ENCODE peak calls at places on chromosomes 1 and 21, in ten cellular contexts. X is stimulated activated CD8-positive, alpha-beta memory T cell treated with anti-CD3 and anti-CD28 coated beads, Interleukin-2, amount 100 ng/mL, for 48 hours; B is GM12891; Y is heart right ventricle; U is iris pigment epithelial cell; O is activated CD4-positive, alpha-beta T cell treated with anti-CD3 and anti-CD28 coated beads, Interleukin-2, amount 50 U/mL, for 1 hour; T is endothelial cell of umbilical vein; J is natural killer cell treated with Interleukin-12 subunit alpha and Interleukin-12 subunit beta and Interleukin-15 and Interleukin-18, amount 100 ng/mL, for 72 hours; V is EL; N is tibial artery. F is an unnamed sample.

GRCh38 chr1:50976111-50976889 is 6.3 kb downstream of the CDKN2C start:
- DNase-seq in O (no peak), N (no peak), V (no peak), J (no peak), X (no peak), T (no peak), B (no peak), Y (peak), U (no peak), F (no peak)

GRCh38 chr1:62508187-62508758 is 71.4 kb downstream of the USP1 start:
- DNase-seq in O (no peak), X (no peak), B (no peak), J (no peak), Y (peak), T (peak), U (peak), N (no peak), V (peak), F (no peak)

GRCh38 chr1:161182214-161182613 is 4.9 kb upstream of the B4GALT3 start:
- DNase-seq in J (peak), O (peak), U (peak), X (peak), T (no peak), V (peak), B (no peak), N (peak), Y (no peak), F (peak)

GRCh38 chr21:27954806-27955205 is 987.9 kb upstream of the ADAMTS5 start:
- DNase-seq in T (no peak), V (peak), N (no peak), Y (no peak), B (no peak), U (peak), O (no peak), J (no peak), X (no peak), F (no peak)

GRCh38 chr1:47184090-47184735 is 5.6 kb downstream of the PDZK1IP1 start:
- DNase-seq in O (no peak), B (no peak), T (no peak), V (no peak), U (no peak), N (no peak), X (no peak), Y (no peak), J (no peak), F (no peak)

GRCh38 chr1:154400381-154400801 is 4.8 kb upstream of the IL6R start:
- DNase-seq in U (no peak), Y (no peak), O (no peak), N (no peak), J (no peak), V (no peak), T (peak), X (no peak), B (no peak), F (no peak)

GRCh38 chr1:157189986-157190982 is 52.1 kb upstream of the ETV3 start:
- DNase-seq in Y (no peak), U (no peak), V (no peak), T (no peak), N (no peak), J (peak), B (no peak), X (no peak), O (no peak), F (no peak)

GRCh38 chr1:224183591-224184312 is 712 bp downstream of the DEGS1 start:
- DNase-seq in U (peak), B (peak), T (peak), O (peak), N (peak), Y (peak), V (peak), J (peak), X (peak), F (peak)

GRCh38 chr1:234975122-234975940 is 153.3 kb downstream of the TOMM20 start:
- DNase-seq in X (no peak), J (no peak), O (no peak), N (no peak), V (peak), B (no peak), Y (no peak), U (peak), T (peak), F (no peak)

GRCh38 chr1:26281971-26282693 is 2.2 kb downstream of the SH3BGRL3 start:
- DNase-seq in Y (no peak), X (no peak), N (no peak), B (no peak), V (no peak), U (peak), J (no peak), O (no peak), T (no peak), F (no peak)

GRCh38 chr1:106883208-106883607 is 173.3 kb upstream of the PRMT6 start:
- DNase-seq in N (no peak), V (no peak), T (no peak), Y (no peak), X (no peak), B (no peak), U (no peak), O (no peak), J (no peak), F (no peak)

GRCh38 chr1:147781056-147781471 is 20.7 kb upstream of the GJA5 start:
- DNase-seq in T (peak), X (no peak), U (peak), O (no peak), Y (peak), N (no peak), B (no peak), J (no peak), V (peak), F (no peak)

GRCh38 chr1:202210370-202210769 is 16.8 kb downstream of the LGR6 start:
- DNase-seq in X (no peak), Y (no peak), O (no peak), B (no peak), U (peak), N (no peak), V (peak), J (no peak), T (no peak), F (no peak)

GRCh38 chr21:35390013-35390776 is 341.1 kb upstream of the RUNX1 start:
- DNase-seq in O (no peak), T (peak), N (no peak), Y (no peak), V (peak), J (no peak), B (no peak), U (peak), X (no peak), F (no peak)

GRCh38 chr21:46006547-46007497 is 25.3 kb downstream of the COL6A1 start:
- DNase-seq in O (no peak), B (no peak), X (no peak), V (no peak), J (peak), T (no peak), Y (no peak), N (no peak), U (no peak), F (no peak)

GRCh38 chr1:94927405-94928175 is 680 bp upstream of the CNN3 start:
- DNase-seq in J (no peak), T (no peak), U (no peak), X (no peak), B (no peak), O (no peak), N (no peak), Y (no peak), V (peak), F (no peak)

GRCh38 chr1:205499789-205500188 is 4.7 kb upstream of the CDK18 start:
- DNase-seq in O (no peak), X (no peak), Y (no peak), U (no peak), J (no peak), V (no peak), N (no peak), B (no peak), T (no peak), F (no peak)

GRCh38 chr1:200206340-200206739 is 178.8 kb downstream of the NR5A2 start:
- DNase-seq in B (no peak), U (peak), Y (no peak), N (no peak), O (no peak), X (no peak), T (no peak), J (no peak), V (peak), F (no peak)

GRCh38 chr1:43711049-43711448 is 3.7 kb downstream of the ST3GAL3 start:
- DNase-seq in O (no peak), V (peak), J (no peak), X (no peak), B (no peak), T (peak), N (no peak), U (peak), Y (no peak), F (no peak)

GRCh38 chr21:38911523-38912354 is 106.0 kb downstream of the ETS2 start:
- DNase-seq in X (no peak), V (no peak), U (no peak), N (no peak), T (no peak), B (no peak), O (no peak), Y (no peak), J (no peak), F (no peak)

GRCh38 chr1:78553859-78554258 is 63.1 kb downstream of the PTGFR start:
- DNase-seq in N (no peak), T (no peak), V (no peak), X (no peak), Y (no peak), O (no peak), U (peak), J (no peak), B (no peak), F (no peak)

GRCh38 chr1:21781971-21782867 is 730 bp downstream of the USP48 start:
- DNase-seq in T (peak), X (peak), U (peak), O (peak), V (peak), J (peak), Y (peak), N (no peak), B (no peak), F (peak)

GRCh38 chr1:89808429-89809117 is 12.3 kb upstream of the LRRC8D start:
- DNase-seq in N (no peak), Y (no peak), B (no peak), X (no peak), T (no peak), J (no peak), O (no peak), V (peak), U (peak), F (no peak)

GRCh38 chr1:96710708-96711477 is 10.7 kb upstream of the PTBP2 start:
- DNase-seq in U (peak), B (no peak), N (no peak), X (no peak), Y (no peak), J (no peak), T (no peak), V (peak), O (no peak), F (no peak)

GRCh38 chr1:75174031-75174760 is 40.0 kb downstream of the LHX8 start:
- DNase-seq in J (no peak), U (no peak), O (no peak), Y (no peak), T (no peak), B (no peak), N (no peak), V (no peak), X (no peak), F (no peak)

GRCh38 chr1:157833155-157833554 is 8.5 kb downstream of the CD5L start:
- DNase-seq in U (no peak), J (no peak), N (no peak), V (no peak), T (no peak), X (no peak), Y (no peak), O (no peak), B (no peak), F (no peak)

GRCh38 chr1:4650486-4650885 is 3.9 kb upstream of the AJAP1 start:
- DNase-seq in V (no peak), Y (no peak), X (no peak), O (no peak), T (no peak), B (no peak), J (no peak), U (peak), N (no peak), F (no peak)

GRCh38 chr1:232328496-232329102 is 301.3 kb downstream of the SIPA1L2 start:
- DNase-seq in Y (peak), B (no peak), N (no peak), U (peak), O (no peak), T (no peak), J (no peak), X (no peak), V (peak), F (no peak)

GRCh38 chr1:163974120-163974519 is 584.9 kb upstream of the PBX1 start:
- DNase-seq in O (no peak), N (no peak), Y (no peak), U (no peak), T (no peak), B (no peak), X (no peak), J (no peak), V (no peak), F (no peak)

GRCh38 chr1:17204546-17205440 is at the start of gene PADI1:
- DNase-seq in O (no peak), X (no peak), B (no peak), T (no peak), U (no peak), Y (no peak), V (no peak), J (peak), N (no peak), F (no peak)

GRCh38 chr1:111803951-111804350 is 48.2 kb downstream of the DDX20 start:
- DNase-seq in Y (no peak), X (no peak), V (no peak), B (no peak), J (no peak), U (no peak), T (no peak), N (no peak), O (no peak), F (no peak)

GRCh38 chr1:203667616-203668015 is 41.0 kb downstream of the ATP2B4 start:
- DNase-seq in B (no peak), J (no peak), N (no peak), Y (no peak), U (no peak), V (no peak), X (no peak), O (no peak), T (no peak), F (no peak)

GRCh38 chr1:182430263-182431068 is 19.5 kb upstream of the RGSL1 start:
- DNase-seq in O (peak), B (no peak), T (no peak), J (no peak), N (no peak), V (peak), X (peak), Y (no peak), U (peak), F (no peak)

GRCh38 chr1:181104042-181104789 is 15.7 kb downstream of the IER5 start:
- DNase-seq in T (no peak), U (no peak), B (no peak), V (no peak), Y (no peak), N (no peak), X (no peak), J (no peak), O (no peak), F (no peak)

F was measured in activated T-cell treated with anti-CD3 and anti-CD28 coated beads for 4 hours.